ENCODE peak calls at places on chromosomes 12 and 14, in four cellular contexts. W is mesendoderm, Z is IMR-90, J is H1. D is an unnamed sample.
A peak's percentile ranks its signal among the peaks of the same experiment; 100 is the strongest.

GRCh38 chr14:61388173-61388975 is 67.0 kb downstream of the PRKCH start:
- DNase-seq in W (peak; percentile 8), Z (no peak), J (no peak), D (no peak)

GRCh38 chr12:12883369-12884001 is 7.9 kb upstream of the GPRC5A start:
- DNase-seq in W (no peak), Z (peak; percentile 79), J (no peak), D (no peak)

GRCh38 chr14:104126753-104127152 is 11.6 kb upstream of the KIF26A start:
- DNase-seq in W (no peak), Z (no peak), J (no peak), D (no peak)

GRCh38 chr14:34062353-34062973 is 111.6 kb upstream of the EGLN3 start:
- DNase-seq in W (no peak), Z (no peak), J (no peak), D (no peak)

GRCh38 chr14:106347890-106348755 is 821.7 kb downstream of the TMEM121 start:
- DNase-seq in W (no peak), Z (no peak), J (no peak), D (no peak)

GRCh38 chr14:37779480-37779879 is 184.1 kb downstream of the TTC6 start:
- DNase-seq in W (no peak), Z (no peak), J (no peak), D (no peak)

GRCh38 chr12:107990325-107990724 is 138.8 kb upstream of the WSCD2 start:
- DNase-seq in W (peak; percentile 72), Z (no peak), J (peak; percentile 62), D (peak; percentile 80)

GRCh38 chr14:100528962-100529560 is 58.2 kb downstream of the BEGAIN start:
- DNase-seq in W (no peak), Z (no peak), J (no peak), D (peak; percentile 22)

GRCh38 chr14:101543814-101544213 is 17.5 kb upstream of the DIO3 start:
- DNase-seq in W (no peak), Z (no peak), J (no peak), D (no peak)

GRCh38 chr12:42902001-42902400 is 312.5 kb upstream of the PRICKLE1 start:
- DNase-seq in W (no peak), Z (no peak), J (no peak), D (no peak)

GRCh38 chr12:45509187-45509586 is 220.3 kb upstream of the ARID2 start:
- DNase-seq in W (no peak), Z (no peak), J (no peak), D (no peak)

GRCh38 chr12:120971299-120972180 is 6.8 kb upstream of the HNF1A start:
- DNase-seq in W (peak; percentile 74), Z (peak; percentile 63), J (no peak), D (no peak)

GRCh38 chr14:60815371-60815770 is 80.8 kb downstream of the MNAT1 start:
- DNase-seq in W (no peak), Z (no peak), J (no peak), D (no peak)

GRCh38 chr12:65525501-65526141 is 247.1 kb downstream of the MSRB3 start:
- DNase-seq in W (no peak), Z (peak; percentile 85), J (no peak), D (no peak)

GRCh38 chr14:100891501-100892445 is 11.7 kb downstream of the RTL1 start:
- DNase-seq in W (no peak), Z (no peak), J (no peak), D (peak; percentile 20)

GRCh38 chr12:5264006-5264405 is 167.9 kb upstream of the NTF3 start:
- DNase-seq in W (no peak), Z (no peak), J (no peak), D (no peak)

GRCh38 chr14:88895116-88895515 is 70.7 kb downstream of the TTC8 start:
- DNase-seq in W (no peak), Z (peak; percentile 80), J (no peak), D (no peak)

GRCh38 chr14:59343585-59343984 is 121.6 kb downstream of the GPR135 start:
- DNase-seq in W (peak; percentile 33), Z (no peak), J (no peak), D (no peak)

GRCh38 chr12:10001141-10001778 is 2.3 kb upstream of the CLEC1B start:
- DNase-seq in W (no peak), Z (no peak), J (no peak), D (no peak)

GRCh38 chr14:72634910-72635647 is 258.8 kb downstream of the DPF3 start:
- DNase-seq in W (no peak), Z (no peak), J (peak; percentile 19), D (no peak)

GRCh38 chr14:64745511-64746041 is 41.4 kb downstream of the PLEKHG3 start:
- DNase-seq in W (peak; percentile 76), Z (peak; percentile 43), J (no peak), D (no peak)

GRCh38 chr14:73728106-73729014 is 14.2 kb upstream of the PNMA1 start:
- DNase-seq in W (peak; percentile 90), Z (peak; percentile 63), J (peak; percentile 97), D (peak; percentile 90)

GRCh38 chr14:65847065-65847847 is 434.7 kb downstream of the FUT8 start:
- DNase-seq in W (no peak), Z (no peak), J (no peak), D (no peak)

GRCh38 chr12:49893753-49894752 is 9.6 kb downstream of the FAIM2 start:
- DNase-seq in W (peak; percentile 74), Z (peak; percentile 19), J (no peak), D (no peak)

GRCh38 chr12:129607293-129607692 is 296.5 kb downstream of the TMEM132D start:
- DNase-seq in W (peak; percentile 69), Z (no peak), J (no peak), D (no peak)

GRCh38 chr12:115468087-115468510 is 784.1 kb upstream of the TBX3 start:
- DNase-seq in W (peak; percentile 63), Z (peak; percentile 47), J (no peak), D (peak; percentile 77)

GRCh38 chr12:55072093-55072492 is 52.3 kb downstream of the NEUROD4 start:
- DNase-seq in W (peak; percentile 69), Z (no peak), J (peak; percentile 82), D (peak; percentile 88)

GRCh38 chr12:2372178-2372577 is 319.4 kb downstream of the CACNA1C start:
- DNase-seq in W (peak; percentile 23), Z (no peak), J (no peak), D (no peak)
- H4K5ac ChIP-seq in W (no peak overlapping the region), Z (no peak overlapping the region), J (no peak overlapping the region), D (no peak overlapping the region)

GRCh38 chr14:92922155-92922735 is 705 bp upstream of the CHGA start:
- DNase-seq in W (no peak), Z (no peak), J (no peak), D (no peak)

GRCh38 chr14:92924247-92924646 is 1.3 kb downstream of the CHGA start:
- DNase-seq in W (peak; percentile 11), Z (no peak), J (peak; percentile 51), D (peak; percentile 50)

GRCh38 chr14:92922883-92923743 is at the start of gene CHGA:
- DNase-seq in W (peak; percentile 78), Z (peak; percentile 20), J (peak; percentile 94), D (peak; percentile 82)

GRCh38 chr14:92925446-92925845 is 2.5 kb downstream of the CHGA start:
- DNase-seq in W (peak; percentile 23), Z (no peak), J (no peak), D (no peak)

GRCh38 chr14:92923744-92924103 is 774 bp downstream of the CHGA start:
- DNase-seq in W (no peak), Z (no peak), J (peak; percentile 45), D (no peak)
- H3K9ac ChIP-seq in W (no peak overlapping the region), Z (no peak overlapping the region), J (no peak overlapping the region), D (no peak overlapping the region)

DNA sequence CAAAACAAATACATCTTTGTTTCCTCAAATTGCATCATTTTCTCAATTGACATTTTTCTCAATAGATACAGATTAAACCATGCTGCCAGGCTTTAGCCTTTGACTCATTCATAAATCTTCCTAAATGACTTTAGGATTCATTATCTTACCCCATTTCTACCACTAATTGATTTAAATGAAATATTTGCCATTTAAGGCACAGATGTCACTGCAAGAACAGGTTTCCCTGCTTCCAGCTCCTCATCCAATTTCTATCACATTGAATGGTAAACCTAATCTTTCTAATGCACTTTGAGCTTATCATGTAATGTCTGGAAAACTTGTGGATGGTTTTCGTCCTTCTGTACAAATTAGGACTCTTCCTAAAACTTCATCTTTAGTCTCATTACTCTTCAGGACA is 298.7 kb downstream of the RPL10L start:
- DNase-seq in W (no peak), Z (no peak), J (no peak), D (no peak)
- H4K5ac ChIP-seq in W (no peak overlapping the region), Z (no peak overlapping the region), J (no peak overlapping the region), D (no peak overlapping the region)

GRCh38 chr12:37546901-37547475 is 769.6 kb upstream of the ALG10B start:
- DNase-seq in W (no peak), Z (no peak), J (no peak), D (no peak)
- H3K9ac ChIP-seq in W (no peak overlapping the region), Z (no peak overlapping the region), J (no peak overlapping the region), D (no peak overlapping the region)

DNA sequence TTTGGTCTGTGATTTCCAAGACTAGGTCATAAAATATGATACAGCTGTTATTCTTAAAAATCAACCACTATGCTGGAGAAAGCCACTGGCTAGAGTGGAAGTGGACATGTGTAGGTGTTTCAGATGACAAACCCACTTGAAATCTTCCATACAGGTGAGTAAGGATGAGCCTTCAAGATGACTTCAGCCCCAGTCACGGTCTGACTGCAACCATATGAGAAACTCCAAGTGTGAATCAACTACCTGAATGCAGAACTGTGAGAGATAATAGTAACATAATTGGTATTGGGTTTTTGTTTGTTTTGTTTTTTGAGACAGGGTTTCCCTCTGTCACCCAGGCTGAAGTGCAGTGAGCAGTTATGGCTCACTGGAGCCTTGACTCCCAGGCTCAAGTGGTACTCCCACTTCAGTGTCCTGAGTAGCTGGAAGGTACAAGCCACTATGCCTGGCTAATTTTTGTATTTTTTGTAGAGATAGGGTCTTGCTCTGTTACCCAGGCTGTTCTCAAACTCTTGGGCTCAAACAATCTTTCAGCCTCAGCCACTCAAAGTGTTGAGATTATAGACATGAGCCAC is 273.3 kb upstream of the LRIG3 start:
- DNase-seq in W (no peak), Z (no peak), J (no peak), D (no peak)
- H4K5ac ChIP-seq in W (no peak overlapping the region), Z (no peak overlapping the region), J (no peak overlapping the region), D (no peak overlapping the region)